ENCODE peak calls at places on chromosomes 13 and 19, in seven cellular contexts. B is GM04504; D is neural crest cell; G is hepatic stellate cell; X is activated T-helper 9 cell treated with anti-CD3 and anti-CD28 coated beads, Interleukin-2, amount 50 U/mL, for 16 hours; H is activated naive CD8-positive, alpha-beta T cell treated with anti-CD3 and anti-CD28 coated beads, Interleukin-2, amount 50 U/mL, for 24 hours; C is neuronal stem cell. F is an unnamed sample.

GRCh38 chr13:23620211-23620610 is 50.0 kb downstream of the TNFRSF19 start:
- DNase-seq in B (no peak), D (no peak), G (no peak), X (no peak), H (no peak), C (no peak), F (no peak)

GRCh38 chr19:5038631-5039271 is 69.8 kb downstream of the KDM4B start:
- DNase-seq in B (no peak), D (no peak), G (peak), X (no peak), H (peak), C (no peak), F (no peak)

GRCh38 chr19:45947926-45948325 is 25.7 kb downstream of the NOVA2 start:
- DNase-seq in B (no peak), D (no peak), G (no peak), X (no peak), H (no peak), C (no peak), F (no peak)

GRCh38 chr19:7697721-7698287 is 4.1 kb downstream of the FCER2 start:
- DNase-seq in B (no peak), D (no peak), G (no peak), X (no peak), H (no peak), C (no peak), F (no peak)

GRCh38 chr19:3983936-3984583 is 1.2 kb downstream of the EEF2 start:
- DNase-seq in B (no peak), D (no peak), G (peak), X (no peak), H (no peak), C (no peak), F (peak)

GRCh38 chr19:41649827-41650226 is 23.0 kb upstream of the CEACAM4 start:
- DNase-seq in B (no peak), D (no peak), G (no peak), X (no peak), H (no peak), C (no peak), F (no peak)

GRCh38 chr13:96053003-96053703 is at the start of gene UGGT2:
- DNase-seq in B (peak), D (peak), G (peak), X (no peak), H (peak), C (peak), F (peak)

GRCh38 chr13:21324793-21325192 is 134.3 kb downstream of the ZDHHC20 start:
- DNase-seq in B (no peak), D (no peak), G (no peak), X (no peak), H (no peak), C (no peak), F (no peak)

GRCh38 chr19:56712609-56713008 is 41.1 kb upstream of the ZNF835 start:
- DNase-seq in B (no peak), D (no peak), G (no peak), X (no peak), H (no peak), C (peak), F (no peak)

GRCh38 chr19:12792048-12792852 is 964 bp downstream of the JUNB start:
- DNase-seq in B (no peak), D (peak), G (peak), X (peak), H (peak), C (no peak), F (peak)

GRCh38 chr13:20363604-20364003 is 131.5 kb upstream of the GJB6 start:
- DNase-seq in B (no peak), D (no peak), G (no peak), X (no peak), H (no peak), C (no peak), F (no peak)

GRCh38 chr13:72507394-72508199 is 219.8 kb downstream of the MZT1 start:
- DNase-seq in B (no peak), D (no peak), G (no peak), X (no peak), H (no peak), C (no peak), F (no peak)

GRCh38 chr19:18648971-18649310 is 12.1 kb downstream of the KLHL26 start:
- DNase-seq in B (no peak), D (no peak), G (no peak), X (no peak), H (no peak), C (no peak), F (no peak)

GRCh38 chr19:7292950-7293794 is 1.0 kb downstream of the INSR start:
- DNase-seq in B (no peak), D (peak), G (no peak), X (no peak), H (peak), C (no peak), F (peak)

GRCh38 chr13:78382481-78382880 is 220.9 kb downstream of the POU4F1 start:
- DNase-seq in B (no peak), D (no peak), G (no peak), X (no peak), H (no peak), C (no peak), F (no peak)

GRCh38 chr13:107866666-107867623 is 348.4 kb downstream of the LIG4 start:
- DNase-seq in B (no peak), D (peak), G (peak), X (no peak), H (peak), C (peak), F (peak)

GRCh38 chr19:16628984-16629691 is 1.1 kb upstream of the MED26 start:
- DNase-seq in B (peak), D (no peak), G (no peak), X (no peak), H (peak), C (no peak), F (no peak)

GRCh38 chr19:45772130-45772880 is 3.3 kb upstream of the SIX5 start:
- DNase-seq in B (no peak), D (no peak), G (no peak), X (no peak), H (no peak), C (no peak), F (no peak)

GRCh38 chr13:46119883-46120614 is 15.2 kb upstream of the CPB2 start:
- DNase-seq in B (peak), D (no peak), G (no peak), X (no peak), H (no peak), C (no peak), F (no peak)

GRCh38 chr19:30160426-30160825 is 211.8 kb upstream of the ZNF536 start:
- DNase-seq in B (no peak), D (no peak), G (no peak), X (no peak), H (no peak), C (no peak), F (peak)

GRCh38 chr19:51059715-51060114 is 5.2 kb downstream of the KLK13 start:
- DNase-seq in B (no peak), D (no peak), G (no peak), X (no peak), H (no peak), C (no peak), F (no peak)

GRCh38 chr13:80235559-80236296 is 105.2 kb downstream of the SPRY2 start:
- DNase-seq in B (no peak), D (no peak), G (no peak), X (no peak), H (no peak), C (no peak), F (no peak)

F was measured in ecto neural progenitor cell.